ENCODE peak calls at places on chromosomes 13 and 19, in nine cellular contexts. U is left lung; V is Peyer's patch; G is fibroblast of villous mesenchyme; H is activated naive CD4-positive, alpha-beta T cell; E is EL; Q is stimulated activated CD4-positive, alpha-beta T cell treated with anti-CD3 and anti-CD28 coated beads, Interleukin-4, amount 100 ng/mL, for 1 hour; O is progenitor cell of endocrine pancreas; C is Kasumi-1. A is an unnamed sample.

GRCh38 chr19:13153627-13154240 is 3.5 kb downstream of the IER2 start:
- DNase-seq in U (no peak), V (no peak), G (peak; percentile 34), H (no peak), E (peak; percentile 25), Q (peak; percentile 35), O (peak; percentile 23), C (no peak), A (no peak)

GRCh38 chr13:80428344-80429096 is 87.6 kb upstream of the SPRY2 start:
- DNase-seq in U (no peak), V (no peak), G (no peak), H (no peak), E (no peak), Q (no peak), O (no peak), C (peak; percentile 36), A (no peak)

GRCh38 chr19:911197-912033 is 1.6 kb downstream of the R3HDM4 start:
- DNase-seq in U (no peak), V (no peak), G (no peak), H (no peak), E (no peak), Q (no peak), O (no peak), C (no peak), A (no peak)

GRCh38 chr19:58476498-58477015 is 405 bp downstream of the ZNF446 start:
- DNase-seq in U (no peak), V (no peak), G (peak; percentile 25), H (no peak), E (peak; percentile 12), Q (no peak), O (no peak), C (no peak), A (peak; percentile 56)

GRCh38 chr19:15442142-15442920 is 7.4 kb downstream of the WIZ start:
- DNase-seq in U (no peak), V (no peak), G (no peak), H (no peak), E (no peak), Q (no peak), O (no peak), C (no peak), A (no peak)

GRCh38 chr13:76965759-76966421 is 17.6 kb downstream of the ACOD1 start:
- DNase-seq in U (peak; percentile 50), V (no peak), G (peak; percentile 82), H (no peak), E (peak; percentile 81), Q (no peak), O (no peak), C (no peak), A (peak; percentile 48)

GRCh38 chr19:41116261-41116660 is 2.0 kb downstream of the CYP2F1 start:
- DNase-seq in U (no peak), V (no peak), G (no peak), H (no peak), E (no peak), Q (no peak), O (no peak), C (no peak), A (no peak)

GRCh38 chr19:54475706-54476105 is 2.6 kb upstream of the CDC42EP5 start:
- DNase-seq in U (no peak), V (no peak), G (no peak), H (no peak), E (no peak), Q (no peak), O (no peak), C (no peak), A (no peak)

GRCh38 chr13:40609972-40610726 is 56.3 kb downstream of the FOXO1 start:
- DNase-seq in U (no peak), V (no peak), G (no peak), H (no peak), E (no peak), Q (no peak), O (no peak), C (no peak), A (no peak)

GRCh38 chr13:99320693-99321481 is 13.7 kb upstream of the GPR183 start:
- DNase-seq in U (no peak), V (no peak), G (peak; percentile 92), H (no peak), E (peak; percentile 78), Q (no peak), O (no peak), C (peak; percentile 89), A (no peak)

GRCh38 chr13:98976338-98976737 is 1.5 kb downstream of the DOCK9 start:
- DNase-seq in U (no peak), V (no peak), G (peak; percentile 65), H (no peak), E (peak; percentile 28), Q (no peak), O (no peak), C (peak; percentile 64), A (no peak)

GRCh38 chr19:18488403-18488723 is 33.5 kb downstream of the ELL start:
- DNase-seq in U (no peak), V (no peak), G (no peak), H (no peak), E (peak; percentile 46), Q (no peak), O (no peak), C (no peak), A (peak; percentile 75)

GRCh38 chr19:50639121-50640112 is at the start of gene SYT3:
- DNase-seq in U (no peak), V (no peak), G (peak; percentile 12), H (no peak), E (peak; percentile 45), Q (peak; percentile 49), O (peak; percentile 38), C (no peak), A (peak; percentile 90)

GRCh38 chr13:98428256-98428966 is 148.5 kb downstream of the STK24 start:
- DNase-seq in U (peak; percentile 24), V (no peak), G (no peak), H (no peak), E (no peak), Q (no peak), O (no peak), C (no peak), A (no peak)

GRCh38 chr13:99916366-99917103 is 55.0 kb downstream of the ZIC5 start:
- DNase-seq in U (no peak), V (no peak), G (peak; percentile 74), H (no peak), E (peak; percentile 63), Q (no peak), O (no peak), C (peak; percentile 79), A (peak; percentile 79)

GRCh38 chr13:78022164-78022877 is 103.7 kb upstream of the EDNRB start:
- DNase-seq in U (peak; percentile 39), V (no peak), G (peak; percentile 50), H (no peak), E (peak; percentile 61), Q (peak; percentile 16), O (no peak), C (peak; percentile 80), A (peak; percentile 22)

GRCh38 chr13:23159205-23159586 is 21.6 kb upstream of the SGCG start:
- DNase-seq in U (no peak), V (no peak), G (peak; percentile 9), H (no peak), E (peak; percentile 34), Q (peak; percentile 11), O (peak; percentile 32), C (no peak), A (peak; percentile 57)

GRCh38 chr19:3098515-3099346 is 4.6 kb downstream of the GNA11 start:
- DNase-seq in U (no peak), V (peak; percentile 80), G (peak; percentile 50), H (no peak), E (no peak), Q (no peak), O (no peak), C (no peak), A (peak; percentile 73)

GRCh38 chr19:16579381-16579780 is 7.2 kb upstream of the SLC35E1 start:
- DNase-seq in U (no peak), V (no peak), G (no peak), H (no peak), E (no peak), Q (no peak), O (no peak), C (no peak), A (no peak)